ENCODE peak calls at places on chromosomes 7 and 10, in six cellular contexts. One of them, this sample, is unnamed.

GRCh38 chr10:31072453-31072852 is 40.8 kb upstream of the ZNF438 start:
- DNase-seq in testis: no peak
- DNase-seq in activated CD4-positive, CD25-positive, alpha-beta regulatory T cell: no peak
- DNase-seq in skeletal muscle cell: peak
- DNase-seq in activated CD8-positive, alpha-beta memory T cell treated with anti-CD3 and anti-CD28 coated beads, Interleukin-2, amount 50 U/mL, for 4 hours: no peak
- DNase-seq in foreskin melanocyte: no peak
- DNase-seq in this sample: no peak

GRCh38 chr10:84499846-84500245 is 171.5 kb downstream of the CCSER2 start:
- DNase-seq in activated CD8-positive, alpha-beta memory T cell treated with anti-CD3 and anti-CD28 coated beads, Interleukin-2, amount 50 U/mL, for 4 hours: no peak
- DNase-seq in testis: no peak
- DNase-seq in activated CD4-positive, CD25-positive, alpha-beta regulatory T cell: no peak
- DNase-seq in skeletal muscle cell: no peak
- DNase-seq in foreskin melanocyte: no peak
- DNase-seq in this sample: no peak

GRCh38 chr7:27242580-27243339 is at the start of gene EVX1:
- DNase-seq in activated CD8-positive, alpha-beta memory T cell treated with anti-CD3 and anti-CD28 coated beads, Interleukin-2, amount 50 U/mL, for 4 hours: no peak
- DNase-seq in activated CD4-positive, CD25-positive, alpha-beta regulatory T cell: no peak
- DNase-seq in foreskin melanocyte: no peak
- DNase-seq in skeletal muscle cell: no peak
- DNase-seq in testis: no peak
- DNase-seq in this sample: no peak

GRCh38 chr10:14648042-14648765 is 126.5 kb downstream of the FAM107B start:
- DNase-seq in activated CD4-positive, CD25-positive, alpha-beta regulatory T cell: peak
- DNase-seq in foreskin melanocyte: peak
- DNase-seq in testis: peak
- DNase-seq in activated CD8-positive, alpha-beta memory T cell treated with anti-CD3 and anti-CD28 coated beads, Interleukin-2, amount 50 U/mL, for 4 hours: peak
- DNase-seq in skeletal muscle cell: no peak
- DNase-seq in this sample: peak

GRCh38 chr7:38506756-38507155 is 124.4 kb downstream of the AMPH start:
- DNase-seq in activated CD4-positive, CD25-positive, alpha-beta regulatory T cell: no peak
- DNase-seq in skeletal muscle cell: peak
- DNase-seq in testis: no peak
- DNase-seq in foreskin melanocyte: no peak
- DNase-seq in activated CD8-positive, alpha-beta memory T cell treated with anti-CD3 and anti-CD28 coated beads, Interleukin-2, amount 50 U/mL, for 4 hours: no peak
- DNase-seq in this sample: no peak

GRCh38 chr10:78664929-78665525 is 403.7 kb upstream of the ZMIZ1 start:
- DNase-seq in testis: peak
- DNase-seq in skeletal muscle cell: no peak
- DNase-seq in activated CD8-positive, alpha-beta memory T cell treated with anti-CD3 and anti-CD28 coated beads, Interleukin-2, amount 50 U/mL, for 4 hours: no peak
- DNase-seq in activated CD4-positive, CD25-positive, alpha-beta regulatory T cell: no peak
- DNase-seq in foreskin melanocyte: peak
- DNase-seq in this sample: no peak

GRCh38 chr7:4739528-4739992 is 35.9 kb upstream of the AP5Z1 start:
- DNase-seq in foreskin melanocyte: no peak
- DNase-seq in activated CD4-positive, CD25-positive, alpha-beta regulatory T cell: no peak
- DNase-seq in skeletal muscle cell: no peak
- DNase-seq in activated CD8-positive, alpha-beta memory T cell treated with anti-CD3 and anti-CD28 coated beads, Interleukin-2, amount 50 U/mL, for 4 hours: peak
- DNase-seq in testis: peak
- DNase-seq in this sample: peak

GRCh38 chr7:50300336-50300735 is 4.2 kb upstream of the IKZF1 start:
- DNase-seq in foreskin melanocyte: no peak
- DNase-seq in testis: no peak
- DNase-seq in activated CD4-positive, CD25-positive, alpha-beta regulatory T cell: no peak
- DNase-seq in activated CD8-positive, alpha-beta memory T cell treated with anti-CD3 and anti-CD28 coated beads, Interleukin-2, amount 50 U/mL, for 4 hours: no peak
- DNase-seq in skeletal muscle cell: no peak
- DNase-seq in this sample: no peak

GRCh38 chr7:141992688-141993087 is 3.0 kb upstream of the MGAM start:
- DNase-seq in activated CD4-positive, CD25-positive, alpha-beta regulatory T cell: no peak
- DNase-seq in testis: no peak
- DNase-seq in activated CD8-positive, alpha-beta memory T cell treated with anti-CD3 and anti-CD28 coated beads, Interleukin-2, amount 50 U/mL, for 4 hours: no peak
- DNase-seq in foreskin melanocyte: no peak
- DNase-seq in skeletal muscle cell: no peak
- DNase-seq in this sample: no peak

GRCh38 chr7:152857272-152857671 is 97.7 kb downstream of the ACTR3B start:
- DNase-seq in skeletal muscle cell: no peak
- DNase-seq in activated CD4-positive, CD25-positive, alpha-beta regulatory T cell: no peak
- DNase-seq in activated CD8-positive, alpha-beta memory T cell treated with anti-CD3 and anti-CD28 coated beads, Interleukin-2, amount 50 U/mL, for 4 hours: no peak
- DNase-seq in foreskin melanocyte: no peak
- DNase-seq in testis: no peak
- DNase-seq in this sample: no peak

GRCh38 chr7:152761116-152761748 is 1.7 kb downstream of the ACTR3B start:
- DNase-seq in skeletal muscle cell: peak
- DNase-seq in activated CD8-positive, alpha-beta memory T cell treated with anti-CD3 and anti-CD28 coated beads, Interleukin-2, amount 50 U/mL, for 4 hours: no peak
- DNase-seq in foreskin melanocyte: no peak
- DNase-seq in testis: no peak
- DNase-seq in activated CD4-positive, CD25-positive, alpha-beta regulatory T cell: no peak
- DNase-seq in this sample: no peak

GRCh38 chr10:109978481-109978880 is 29.3 kb upstream of the ADD3 start:
- DNase-seq in testis: peak
- DNase-seq in skeletal muscle cell: peak
- DNase-seq in activated CD4-positive, CD25-positive, alpha-beta regulatory T cell: peak
- DNase-seq in activated CD8-positive, alpha-beta memory T cell treated with anti-CD3 and anti-CD28 coated beads, Interleukin-2, amount 50 U/mL, for 4 hours: peak
- DNase-seq in foreskin melanocyte: peak
- DNase-seq in this sample: peak

GRCh38 chr7:77954773-77955562 is 156.4 kb downstream of the PHTF2 start:
- DNase-seq in foreskin melanocyte: no peak
- DNase-seq in testis: no peak
- DNase-seq in activated CD4-positive, CD25-positive, alpha-beta regulatory T cell: no peak
- DNase-seq in skeletal muscle cell: peak
- DNase-seq in activated CD8-positive, alpha-beta memory T cell treated with anti-CD3 and anti-CD28 coated beads, Interleukin-2, amount 50 U/mL, for 4 hours: no peak
- DNase-seq in this sample: no peak

GRCh38 chr10:118562877-118563276 is 32.6 kb downstream of the PRLHR start:
- DNase-seq in testis: no peak
- DNase-seq in activated CD8-positive, alpha-beta memory T cell treated with anti-CD3 and anti-CD28 coated beads, Interleukin-2, amount 50 U/mL, for 4 hours: no peak
- DNase-seq in skeletal muscle cell: no peak
- DNase-seq in activated CD4-positive, CD25-positive, alpha-beta regulatory T cell: no peak
- DNase-seq in foreskin melanocyte: no peak
- DNase-seq in this sample: no peak

GRCh38 chr7:6651866-6652445 is 14.8 kb downstream of the ZNF316 start:
- DNase-seq in activated CD4-positive, CD25-positive, alpha-beta regulatory T cell: no peak
- DNase-seq in skeletal muscle cell: no peak
- DNase-seq in activated CD8-positive, alpha-beta memory T cell treated with anti-CD3 and anti-CD28 coated beads, Interleukin-2, amount 50 U/mL, for 4 hours: no peak
- DNase-seq in testis: no peak
- DNase-seq in foreskin melanocyte: no peak
- DNase-seq in this sample: no peak

GRCh38 chr10:369441-370221 is 234.4 kb downstream of the ZMYND11 start:
- DNase-seq in foreskin melanocyte: peak
- DNase-seq in activated CD4-positive, CD25-positive, alpha-beta regulatory T cell: no peak
- DNase-seq in testis: no peak
- DNase-seq in skeletal muscle cell: peak
- DNase-seq in activated CD8-positive, alpha-beta memory T cell treated with anti-CD3 and anti-CD28 coated beads, Interleukin-2, amount 50 U/mL, for 4 hours: no peak
- DNase-seq in this sample: no peak

GRCh38 chr10:65701168-65701776 is 1224.6 kb upstream of the LRRTM3 start:
- DNase-seq in skeletal muscle cell: no peak
- DNase-seq in foreskin melanocyte: no peak
- DNase-seq in activated CD8-positive, alpha-beta memory T cell treated with anti-CD3 and anti-CD28 coated beads, Interleukin-2, amount 50 U/mL, for 4 hours: no peak
- DNase-seq in activated CD4-positive, CD25-positive, alpha-beta regulatory T cell: no peak
- DNase-seq in testis: no peak
- DNase-seq in this sample: no peak

GRCh38 chr10:6161913-6162312 is 40.8 kb upstream of the PFKFB3 start:
- DNase-seq in skeletal muscle cell: no peak
- DNase-seq in activated CD4-positive, CD25-positive, alpha-beta regulatory T cell: no peak
- DNase-seq in foreskin melanocyte: peak
- DNase-seq in testis: no peak
- DNase-seq in activated CD8-positive, alpha-beta memory T cell treated with anti-CD3 and anti-CD28 coated beads, Interleukin-2, amount 50 U/mL, for 4 hours: no peak
- DNase-seq in this sample: no peak

GRCh38 chr7:91079491-91079890 is 184.7 kb upstream of the FZD1 start:
- DNase-seq in skeletal muscle cell: no peak
- DNase-seq in testis: no peak
- DNase-seq in foreskin melanocyte: no peak
- DNase-seq in activated CD4-positive, CD25-positive, alpha-beta regulatory T cell: no peak
- DNase-seq in activated CD8-positive, alpha-beta memory T cell treated with anti-CD3 and anti-CD28 coated beads, Interleukin-2, amount 50 U/mL, for 4 hours: no peak
- DNase-seq in this sample: no peak

GRCh38 chr7:135558881-135559280 is 1.2 kb downstream of the NUP205 start:
- DNase-seq in activated CD4-positive, CD25-positive, alpha-beta regulatory T cell: no peak
- DNase-seq in skeletal muscle cell: no peak
- DNase-seq in testis: no peak
- DNase-seq in foreskin melanocyte: no peak
- DNase-seq in activated CD8-positive, alpha-beta memory T cell treated with anti-CD3 and anti-CD28 coated beads, Interleukin-2, amount 50 U/mL, for 4 hours: no peak
- DNase-seq in this sample: no peak

GRCh38 chr7:123398931-123399330 is 135.5 kb downstream of the IQUB start:
- DNase-seq in activated CD4-positive, CD25-positive, alpha-beta regulatory T cell: no peak
- DNase-seq in skeletal muscle cell: no peak
- DNase-seq in testis: no peak
- DNase-seq in activated CD8-positive, alpha-beta memory T cell treated with anti-CD3 and anti-CD28 coated beads, Interleukin-2, amount 50 U/mL, for 4 hours: no peak
- DNase-seq in foreskin melanocyte: no peak
- DNase-seq in this sample: no peak

GRCh38 chr10:102410427-102411073 is 8.0 kb downstream of the PSD start:
- DNase-seq in foreskin melanocyte: no peak
- DNase-seq in skeletal muscle cell: no peak
- DNase-seq in activated CD8-positive, alpha-beta memory T cell treated with anti-CD3 and anti-CD28 coated beads, Interleukin-2, amount 50 U/mL, for 4 hours: peak
- DNase-seq in activated CD4-positive, CD25-positive, alpha-beta regulatory T cell: no peak
- DNase-seq in testis: peak
- DNase-seq in this sample: no peak

This sample was measured in thyroid gland.